ENCODE peak calls at places on chromosomes 11 and 22, in seven cellular contexts. E, R, F, G, D, U and Z are unnamed samples.

GRCh38 chr11:71076525-71077304 is 175.7 kb downstream of the SHANK2 start:
- DNase-seq in F (no peak), R (no peak), E (no peak), G (no peak), D (no peak), U (no peak), Z (no peak)

GRCh38 chr11:10809373-10810199 is 860 bp upstream of the EIF4G2 start:
- DNase-seq in R (no peak), F (peak; percentile 85), D (peak; percentile 88), G (peak; percentile 81), U (peak; percentile 56), E (no peak), Z (peak; percentile 29)

GRCh38 chr11:44766112-44766971 is 39.6 kb downstream of the TSPAN18 start:
- DNase-seq in F (peak; percentile 93), R (no peak), D (no peak), G (peak; percentile 41), E (peak; percentile 73), U (peak; percentile 71), Z (peak; percentile 44)

GRCh38 chr11:96309001-96309642 is 33.9 kb downstream of the MAML2 start:
- DNase-seq in F (peak; percentile 86), R (no peak), E (no peak), U (no peak), G (peak; percentile 64), D (peak; percentile 12), Z (no peak)

GRCh38 chr11:76770642-76771445 is 12.3 kb upstream of the TSKU start:
- DNase-seq in R (no peak), U (peak; percentile 92), G (peak; percentile 92), E (no peak), D (peak; percentile 70), F (peak; percentile 98), Z (peak; percentile 97)

GRCh38 chr11:105071060-105071732 is 26.1 kb upstream of the CARD16 start:
- DNase-seq in U (no peak), D (no peak), E (no peak), F (no peak), R (no peak), G (no peak), Z (no peak)

GRCh38 chr11:10564692-10565318 is 3.7 kb downstream of the LYVE1 start:
- DNase-seq in F (no peak), E (no peak), U (no peak), R (no peak), D (no peak), G (peak; percentile 23), Z (no peak)

GRCh38 chr11:59152312-59152967 is 9.8 kb downstream of the FAM111A start:
- DNase-seq in G (no peak), U (no peak), D (no peak), R (no peak), E (no peak), F (no peak), Z (no peak)

GRCh38 chr11:123264431-123264780 is 69.4 kb upstream of the CLMP start:
- DNase-seq in G (no peak), R (no peak), F (no peak), D (no peak), U (no peak), E (no peak), Z (no peak)

GRCh38 chr11:44600739-44601416 is 35.4 kb downstream of the CD82 start:
- DNase-seq in U (no peak), D (no peak), R (no peak), F (no peak), G (no peak), E (peak; percentile 56), Z (no peak)

GRCh38 chr11:75966546-75967287 is 151.7 kb downstream of the UVRAG start:
- DNase-seq in G (peak; percentile 96), R (no peak), E (no peak), U (peak; percentile 76), D (no peak), F (peak; percentile 71), Z (peak; percentile 36)

GRCh38 chr11:100980156-100980555 is 149.5 kb downstream of the PGR start:
- DNase-seq in D (peak; percentile 22), G (peak; percentile 23), F (no peak), E (no peak), R (no peak), U (no peak), Z (no peak)

GRCh38 chr22:35524966-35525686 is 15.5 kb upstream of the RASD2 start:
- DNase-seq in R (no peak), E (peak; percentile 44), G (no peak), F (no peak), D (no peak), U (no peak), Z (no peak)

GRCh38 chr11:121389651-121390050 is 62.5 kb upstream of the SORL1 start:
- DNase-seq in G (no peak), U (no peak), R (no peak), F (peak; percentile 65), E (peak; percentile 67), D (peak; percentile 84), Z (no peak)

GRCh38 chr22:20380486-20380885 is 13.5 kb upstream of the ZNF74 start:
- DNase-seq in E (no peak), G (no peak), U (no peak), F (no peak), D (no peak), R (no peak), Z (no peak)

GRCh38 chr11:75523811-75524401 is 1.8 kb downstream of the GDPD5 start:
- DNase-seq in E (no peak), R (no peak), U (no peak), G (no peak), D (no peak), F (no peak), Z (no peak)

GRCh38 chr11:87324817-87325489 is 287.2 kb downstream of the TMEM135 start:
- DNase-seq in G (no peak), E (no peak), F (peak; percentile 52), U (no peak), R (no peak), D (no peak), Z (no peak)

GRCh38 chr11:79592441-79593223 is 151.8 kb upstream of the TENM4 start:
- DNase-seq in G (no peak), E (no peak), D (no peak), U (no peak), R (no peak), F (no peak), Z (no peak)

GRCh38 chr22:41488076-41488475 is 19.2 kb downstream of the ACO2 start:
- DNase-seq in E (no peak), G (no peak), R (no peak), D (no peak), U (no peak), F (no peak), Z (no peak)

GRCh38 chr22:47036936-47037485 is 274.6 kb downstream of the TBC1D22A start:
- DNase-seq in G (no peak), F (no peak), U (no peak), E (no peak), D (no peak), R (no peak), Z (no peak)

GRCh38 chr11:112292785-112293407 is 32.2 kb upstream of the PLET1 start:
- DNase-seq in U (peak; percentile 90), R (no peak), G (peak; percentile 84), E (no peak), D (no peak), F (peak; percentile 96), Z (peak; percentile 70)

GRCh38 chr11:120054753-120055045 is 83.2 kb downstream of the TRIM29 start:
- DNase-seq in E (no peak), U (no peak), F (no peak), G (no peak), D (no peak), R (no peak), Z (no peak)

DNA sequence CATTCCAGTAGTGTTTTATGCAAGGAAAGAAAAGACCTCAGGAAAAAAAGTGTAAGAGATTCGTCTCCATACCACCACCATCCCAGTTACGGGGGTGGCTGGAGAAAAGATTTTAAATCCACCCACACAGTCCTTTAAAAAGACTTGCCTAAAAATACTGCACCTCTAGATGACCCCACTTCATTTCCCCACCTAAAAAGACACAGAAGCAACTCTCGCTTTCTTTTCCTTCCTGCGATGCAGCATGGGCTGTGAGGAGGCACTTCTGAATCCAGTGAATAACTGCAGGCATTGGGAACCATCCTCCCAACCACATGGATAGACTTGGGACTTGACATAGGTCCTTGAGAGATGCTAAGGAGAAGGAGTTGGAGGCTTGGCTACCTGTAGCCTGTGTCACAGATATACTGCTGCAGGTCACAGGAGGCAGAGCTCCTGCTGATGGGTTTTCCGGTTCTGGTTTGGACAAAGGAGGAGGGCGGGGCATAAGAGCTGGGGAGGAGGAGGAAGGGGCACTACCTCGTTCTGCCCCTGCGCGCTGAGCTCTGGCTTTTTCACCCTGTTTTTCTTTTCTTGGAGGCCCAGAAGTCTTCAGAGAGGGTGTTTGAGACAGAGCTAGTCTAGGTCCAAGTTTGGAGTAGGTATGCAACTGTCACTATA is 285.9 kb downstream of the NTM start:
- DNase-seq in R (no peak), E (no peak), G (no peak), D (no peak), U (no peak), F (no peak), Z (no peak)
- TF ChIP-seq CTCF in R (no peak), E (no peak), G (no peak), D (no peak), U (no peak), F (no peak), Z (no peak)

GRCh38 chr11:60485987-60486386 is 6.6 kb upstream of the MS4A12 start:
- DNase-seq in R (no peak), F (no peak), E (no peak), U (no peak), D (peak; percentile 70), G (no peak), Z (no peak)
- TF ChIP-seq CTCF in R (no peak), F (no peak), E (no peak), U (no peak), D (peak; percentile 68), G (no peak), Z (no peak)

GRCh38 chr11:1400168-1401000 is 10.7 kb downstream of the BRSK2 start:
- DNase-seq in D (no peak), G (no peak), R (no peak), F (no peak), U (no peak), E (no peak), Z (no peak)
- TF ChIP-seq CTCF in D (no peak), G (no peak), R (no peak), F (no peak), U (no peak), E (no peak), Z (no peak)

DNA sequence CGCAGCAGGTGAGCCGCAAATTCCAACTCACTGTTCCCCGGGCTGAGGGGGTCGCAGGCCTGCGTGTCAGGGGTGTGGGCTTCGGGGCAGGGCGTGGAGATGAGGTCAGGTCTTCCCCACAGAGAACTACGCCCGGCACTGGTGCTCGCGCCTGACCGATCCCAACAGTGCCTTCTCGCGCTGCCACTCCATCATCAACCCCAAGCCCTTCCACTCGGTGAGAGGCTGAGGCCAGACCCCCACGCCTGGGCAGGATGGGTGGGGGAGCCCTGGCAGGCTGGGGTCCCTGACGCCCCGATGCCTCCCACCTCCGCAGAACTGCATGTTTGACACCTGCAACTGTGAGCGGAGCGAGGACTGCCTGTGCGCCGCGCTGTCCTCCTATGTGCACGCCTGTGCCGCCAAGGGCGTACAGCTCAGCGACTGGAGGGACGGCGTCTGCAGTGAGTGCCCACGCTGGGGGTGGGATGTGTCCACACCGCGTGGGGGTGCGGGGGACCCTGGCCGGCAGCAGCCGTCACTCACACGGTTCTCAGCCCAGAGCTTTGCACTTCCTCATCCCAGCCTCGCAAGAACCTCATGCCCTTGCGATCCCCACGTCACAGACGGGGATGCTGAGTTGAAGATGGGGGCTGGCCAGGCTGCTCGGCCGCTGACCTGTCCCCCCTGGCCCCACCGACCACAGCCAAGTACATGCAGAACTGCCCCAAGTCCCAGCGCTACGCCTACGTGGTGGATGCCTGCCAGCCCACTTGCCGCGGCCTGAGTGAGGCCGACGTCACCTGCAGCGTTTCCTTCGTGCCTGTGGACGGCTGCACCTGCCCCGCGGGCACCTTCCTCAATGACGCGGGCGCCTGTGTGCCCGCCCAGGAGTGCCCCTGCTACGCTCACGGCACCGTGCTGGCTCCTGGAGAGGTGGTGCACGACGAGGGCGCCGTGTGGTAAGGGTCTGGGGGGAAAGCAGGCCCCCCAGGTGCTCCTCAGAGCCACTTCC is 9.8 kb downstream of the MUC5B start:
- DNase-seq in D (no peak), R (no peak), U (no peak), E (peak; percentile 6), F (no peak), G (no peak), Z (no peak)
- TF ChIP-seq CTCF in D (no peak), R (no peak), U (no peak), E (no peak), F (no peak), G (no peak), Z (no peak)